ENCODE peak calls at places on chromosome 5, in ten cellular contexts. One of them, this sample, is unnamed.

GRCh38 chr5:131147258-131147657 is 17.8 kb downstream of the HINT1 start:
- DNase-seq in GM13976: no peak
- DNase-seq in CD4-positive, alpha-beta memory T cell: no peak
- DNase-seq in fibroblast of the conjunctiva: no peak
- DNase-seq in adrenal gland: no peak
- DNase-seq in iPS-NIHi11: no peak
- DNase-seq in HTR-8/SVneo: no peak
- DNase-seq in A549: no peak
- DNase-seq in COR-L47: no peak
- DNase-seq in astrocyte: no peak
- DNase-seq in this sample: no peak

GRCh38 chr5:2833513-2833912 is 82.0 kb upstream of the IRX2 start:
- DNase-seq in GM13976: no peak
- DNase-seq in CD4-positive, alpha-beta memory T cell: no peak
- DNase-seq in fibroblast of the conjunctiva: no peak
- DNase-seq in adrenal gland: no peak
- DNase-seq in iPS-NIHi11: peak; percentile 30
- DNase-seq in HTR-8/SVneo: no peak
- DNase-seq in A549: no peak
- DNase-seq in COR-L47: no peak
- DNase-seq in astrocyte: no peak
- DNase-seq in this sample: no peak

GRCh38 chr5:17315710-17316221 is 98.3 kb downstream of the BASP1 start:
- DNase-seq in GM13976: no peak
- DNase-seq in CD4-positive, alpha-beta memory T cell: no peak
- DNase-seq in fibroblast of the conjunctiva: peak; percentile 59
- DNase-seq in adrenal gland: no peak
- DNase-seq in iPS-NIHi11: no peak
- DNase-seq in HTR-8/SVneo: no peak
- DNase-seq in A549: no peak
- DNase-seq in COR-L47: no peak
- DNase-seq in astrocyte: peak; percentile 38
- DNase-seq in this sample: no peak

GRCh38 chr5:83510199-83510730 is 38.7 kb downstream of the VCAN start:
- DNase-seq in GM13976: peak; percentile 68
- DNase-seq in CD4-positive, alpha-beta memory T cell: no peak
- DNase-seq in fibroblast of the conjunctiva: no peak
- DNase-seq in adrenal gland: no peak
- DNase-seq in iPS-NIHi11: no peak
- DNase-seq in HTR-8/SVneo: no peak
- DNase-seq in A549: no peak
- DNase-seq in COR-L47: no peak
- DNase-seq in astrocyte: peak; percentile 34
- DNase-seq in this sample: no peak

GRCh38 chr5:132446621-132447020 is 44.0 kb downstream of the IRF1 start:
- DNase-seq in GM13976: no peak
- DNase-seq in CD4-positive, alpha-beta memory T cell: no peak
- DNase-seq in fibroblast of the conjunctiva: peak; percentile 73
- DNase-seq in adrenal gland: peak; percentile 83
- DNase-seq in iPS-NIHi11: no peak
- DNase-seq in HTR-8/SVneo: no peak
- DNase-seq in A549: no peak
- DNase-seq in COR-L47: no peak
- DNase-seq in astrocyte: peak; percentile 51
- DNase-seq in this sample: no peak

GRCh38 chr5:93006915-93007314 is 574.1 kb downstream of the NR2F1-AS1 start:
- DNase-seq in GM13976: no peak
- DNase-seq in CD4-positive, alpha-beta memory T cell: no peak
- DNase-seq in fibroblast of the conjunctiva: no peak
- DNase-seq in adrenal gland: no peak
- DNase-seq in iPS-NIHi11: no peak
- DNase-seq in HTR-8/SVneo: no peak
- DNase-seq in A549: no peak
- DNase-seq in COR-L47: no peak
- DNase-seq in astrocyte: peak; percentile 23
- DNase-seq in this sample: no peak

GRCh38 chr5:66252849-66253248 is 108.7 kb downstream of the SREK1 start:
- DNase-seq in GM13976: no peak
- DNase-seq in CD4-positive, alpha-beta memory T cell: no peak
- DNase-seq in fibroblast of the conjunctiva: no peak
- DNase-seq in adrenal gland: no peak
- DNase-seq in iPS-NIHi11: no peak
- DNase-seq in HTR-8/SVneo: no peak
- DNase-seq in A549: no peak
- DNase-seq in COR-L47: no peak
- DNase-seq in astrocyte: no peak
- DNase-seq in this sample: no peak

GRCh38 chr5:43105369-43106289 is 15.1 kb upstream of the ZNF131 start:
- DNase-seq in GM13976: peak; percentile 87
- DNase-seq in CD4-positive, alpha-beta memory T cell: peak; percentile 90
- DNase-seq in fibroblast of the conjunctiva: peak; percentile 94
- DNase-seq in adrenal gland: peak; percentile 94
- DNase-seq in iPS-NIHi11: peak; percentile 85
- DNase-seq in HTR-8/SVneo: peak; percentile 97
- DNase-seq in A549: peak; percentile 80
- DNase-seq in COR-L47: peak; percentile 95
- DNase-seq in astrocyte: peak; percentile 92
- DNase-seq in this sample: peak; percentile 93

GRCh38 chr5:74361406-74362358 is 278.8 kb downstream of the ENC1 start:
- DNase-seq in GM13976: no peak
- DNase-seq in CD4-positive, alpha-beta memory T cell: no peak
- DNase-seq in fibroblast of the conjunctiva: no peak
- DNase-seq in adrenal gland: no peak
- DNase-seq in iPS-NIHi11: no peak
- DNase-seq in HTR-8/SVneo: no peak
- DNase-seq in A549: no peak
- DNase-seq in COR-L47: peak; percentile 27
- DNase-seq in astrocyte: no peak
- DNase-seq in this sample: no peak

GRCh38 chr5:81767938-81768337 is 17.0 kb upstream of the SSBP2 start:
- DNase-seq in GM13976: no peak
- DNase-seq in CD4-positive, alpha-beta memory T cell: no peak
- DNase-seq in fibroblast of the conjunctiva: no peak
- DNase-seq in adrenal gland: no peak
- DNase-seq in iPS-NIHi11: no peak
- DNase-seq in HTR-8/SVneo: no peak
- DNase-seq in A549: no peak
- DNase-seq in COR-L47: no peak
- DNase-seq in astrocyte: peak; percentile 66
- DNase-seq in this sample: no peak

GRCh38 chr5:17012289-17012688 is 76.2 kb upstream of the MYO10 start:
- DNase-seq in GM13976: no peak
- DNase-seq in CD4-positive, alpha-beta memory T cell: no peak
- DNase-seq in fibroblast of the conjunctiva: no peak
- DNase-seq in adrenal gland: no peak
- DNase-seq in iPS-NIHi11: no peak
- DNase-seq in HTR-8/SVneo: no peak
- DNase-seq in A549: peak; percentile 35
- DNase-seq in COR-L47: no peak
- DNase-seq in astrocyte: peak; percentile 43
- DNase-seq in this sample: no peak

GRCh38 chr5:103569313-103570060 is 6.9 kb upstream of the NUDT12 start:
- DNase-seq in GM13976: no peak
- DNase-seq in CD4-positive, alpha-beta memory T cell: no peak
- DNase-seq in fibroblast of the conjunctiva: no peak
- DNase-seq in adrenal gland: no peak
- DNase-seq in iPS-NIHi11: no peak
- DNase-seq in HTR-8/SVneo: no peak
- DNase-seq in A549: no peak
- DNase-seq in COR-L47: no peak
- DNase-seq in astrocyte: peak; percentile 10
- DNase-seq in this sample: no peak

GRCh38 chr5:136087961-136088871 is 44.4 kb upstream of the SMAD5 start:
- DNase-seq in GM13976: no peak
- DNase-seq in CD4-positive, alpha-beta memory T cell: no peak
- DNase-seq in fibroblast of the conjunctiva: peak; percentile 30
- DNase-seq in adrenal gland: peak; percentile 88
- DNase-seq in iPS-NIHi11: peak; percentile 48
- DNase-seq in HTR-8/SVneo: no peak
- DNase-seq in A549: no peak
- DNase-seq in COR-L47: no peak
- DNase-seq in astrocyte: peak; percentile 60
- DNase-seq in this sample: no peak

GRCh38 chr5:33166522-33166921 is 274.2 kb upstream of the TARS1 start:
- DNase-seq in GM13976: no peak
- DNase-seq in CD4-positive, alpha-beta memory T cell: no peak
- DNase-seq in fibroblast of the conjunctiva: no peak
- DNase-seq in adrenal gland: no peak
- DNase-seq in iPS-NIHi11: no peak
- DNase-seq in HTR-8/SVneo: no peak
- DNase-seq in A549: no peak
- DNase-seq in COR-L47: no peak
- DNase-seq in astrocyte: no peak
- DNase-seq in this sample: no peak

GRCh38 chr5:152711996-152712395 is 306.9 kb upstream of the NMUR2 start:
- DNase-seq in GM13976: no peak
- DNase-seq in CD4-positive, alpha-beta memory T cell: no peak
- DNase-seq in fibroblast of the conjunctiva: no peak
- DNase-seq in adrenal gland: no peak
- DNase-seq in iPS-NIHi11: no peak
- DNase-seq in HTR-8/SVneo: no peak
- DNase-seq in A549: no peak
- DNase-seq in COR-L47: no peak
- DNase-seq in astrocyte: peak; percentile 14
- DNase-seq in this sample: no peak